ENCODE peak calls at places on chromosomes 7 and 10, in four cellular contexts. M is Panc1, K is A549, H is brain microvascular endothelial cell. Z is an unnamed sample.

GRCh38 chr7:22885824-22886255 is 63.2 kb upstream of the TOMM7 start:
- DNase-seq in M (no peak), H (no peak), K (no peak), Z (no peak)

GRCh38 chr10:78600740-78601139 is 468.0 kb upstream of the ZMIZ1 start:
- DNase-seq in H (no peak), M (no peak), K (no peak), Z (no peak)

GRCh38 chr7:121195859-121196588 is 132.8 kb upstream of the WNT16 start:
- DNase-seq in K (no peak), H (peak; percentile 33), M (no peak), Z (no peak)

GRCh38 chr10:36671607-36672006 is 453.8 kb upstream of the ANKRD30A start:
- DNase-seq in M (no peak), H (no peak), K (peak; percentile 44), Z (no peak)

GRCh38 chr10:103872137-103872933 is 17.0 kb upstream of the SH3PXD2A start:
- DNase-seq in H (no peak), K (peak; percentile 35), M (no peak), Z (peak; percentile 99)

GRCh38 chr7:50229964-50230363 is 74.6 kb upstream of the IKZF1 start:
- DNase-seq in K (peak; percentile 30), H (no peak), M (no peak), Z (no peak)

GRCh38 chr10:119538632-119539358 is 3.7 kb downstream of the RGS10 start:
- DNase-seq in K (no peak), M (no peak), H (no peak), Z (no peak)

GRCh38 chr7:141430426-141431142 is 120.6 kb upstream of the AGK start:
- DNase-seq in M (no peak), H (no peak), K (no peak), Z (no peak)

GRCh38 chr10:60818134-60818770 is 40.0 kb downstream of the CDK1 start:
- DNase-seq in K (no peak), H (peak; percentile 23), M (no peak), Z (no peak)

GRCh38 chr7:157577061-157577460 is 240.3 kb downstream of the DNAJB6 start:
- DNase-seq in M (no peak), H (no peak), K (no peak), Z (no peak)

GRCh38 chr7:70432567-70433001 is 699.4 kb upstream of the GALNT17 start:
- DNase-seq in H (no peak), M (no peak), K (no peak), Z (no peak)

GRCh38 chr7:91656486-91657237 is 223.8 kb downstream of the MTERF1 start:
- DNase-seq in K (no peak), H (no peak), M (no peak), Z (no peak)

GRCh38 chr10:48750019-48750418 is 65.3 kb downstream of the WDFY4 start:
- DNase-seq in K (no peak), H (no peak), M (no peak), Z (no peak)

GRCh38 chr10:69317175-69318086 is 39.1 kb downstream of the HK1 start:
- DNase-seq in M (no peak), K (no peak), H (no peak), Z (no peak)

DNA sequence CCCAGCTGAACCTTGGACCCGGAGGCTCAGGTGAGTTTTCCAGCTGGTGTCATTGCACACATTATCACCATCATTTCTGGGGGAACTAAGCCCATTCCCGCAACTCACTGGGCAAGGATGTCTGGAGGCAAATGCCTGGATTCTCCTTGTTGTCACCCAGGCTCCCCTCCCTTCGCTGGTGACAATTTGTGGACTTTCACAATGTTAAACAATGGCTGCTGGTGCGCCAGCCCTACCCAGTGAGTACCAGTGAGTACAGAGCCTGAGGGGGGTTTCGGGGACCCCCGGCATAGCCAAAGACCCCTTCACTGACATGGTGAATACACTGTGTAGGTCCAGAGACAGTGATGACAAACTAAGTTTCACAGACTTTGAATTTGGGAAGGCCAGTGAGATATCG is 189.2 kb downstream of the ADARB2 start:
- DNase-seq in M (no peak), H (no peak), K (no peak), Z (no peak)
- H3K4me3 ChIP-seq in M (no peak overlapping the region), H (no peak overlapping the region), K (no peak overlapping the region), Z (no peak overlapping the region)

DNA sequence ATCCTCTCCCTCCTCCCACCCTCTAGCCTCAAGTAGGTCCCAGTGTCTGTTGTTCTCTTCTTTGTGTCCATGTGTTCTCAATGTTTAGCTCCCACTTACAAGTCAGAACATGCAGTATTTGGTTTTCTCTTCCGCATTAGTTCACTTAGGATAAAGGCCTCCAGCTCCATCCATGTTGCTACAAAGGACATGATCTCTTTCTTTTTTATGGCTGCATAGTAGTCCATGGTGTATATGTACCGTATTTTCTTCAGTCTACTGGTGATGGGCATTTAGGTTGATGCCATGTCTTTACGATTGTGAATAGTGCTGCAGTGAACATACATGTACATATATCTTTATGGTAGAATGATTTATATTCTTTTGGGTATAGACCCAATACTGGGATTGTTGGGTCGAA is 1.6 kb upstream of the GOT1 start:
- DNase-seq in M (no peak), H (no peak), K (no peak), Z (no peak)
- H3K4me3 ChIP-seq in M (peak overlapping the region; percentile 90), H (no peak overlapping the region), K (peak overlapping the region; percentile 88), Z (peak overlapping the region; percentile 86)

DNA sequence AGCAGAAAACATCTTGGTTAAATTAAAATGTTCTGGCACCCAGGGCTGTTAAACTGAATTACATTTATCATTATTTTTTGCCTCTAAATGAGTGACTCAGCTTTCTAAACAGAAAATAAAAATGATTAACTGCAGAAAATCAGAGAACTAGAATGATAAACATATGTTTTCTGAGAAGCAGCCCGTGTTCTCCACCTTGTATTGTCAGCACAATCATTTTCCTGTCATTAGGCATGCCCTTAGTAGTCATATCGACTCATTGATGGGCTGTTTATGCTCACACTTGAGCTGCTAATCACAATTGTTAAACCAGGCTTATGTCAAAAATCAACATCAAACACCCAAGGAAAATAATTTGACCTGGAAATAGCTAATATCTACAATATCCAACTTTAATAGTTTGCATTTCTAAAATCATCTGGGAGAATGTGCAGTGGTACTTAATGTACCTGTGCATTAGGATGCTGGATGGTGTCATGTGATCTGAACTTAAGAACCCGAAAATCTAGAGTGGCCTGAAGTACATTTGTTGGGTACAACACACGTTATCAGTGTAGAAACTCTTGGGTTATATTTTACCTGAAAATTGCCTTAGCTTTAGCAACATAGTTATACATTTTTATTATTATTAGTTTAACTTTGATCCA is 2.3 kb downstream of the MDFIC start:
- DNase-seq in H (no peak), K (no peak), M (no peak), Z (no peak)
- H3K4me3 ChIP-seq in H (no peak overlapping the region), K (no peak overlapping the region), M (no peak overlapping the region), Z (peak overlapping the region; percentile 70)

DNA sequence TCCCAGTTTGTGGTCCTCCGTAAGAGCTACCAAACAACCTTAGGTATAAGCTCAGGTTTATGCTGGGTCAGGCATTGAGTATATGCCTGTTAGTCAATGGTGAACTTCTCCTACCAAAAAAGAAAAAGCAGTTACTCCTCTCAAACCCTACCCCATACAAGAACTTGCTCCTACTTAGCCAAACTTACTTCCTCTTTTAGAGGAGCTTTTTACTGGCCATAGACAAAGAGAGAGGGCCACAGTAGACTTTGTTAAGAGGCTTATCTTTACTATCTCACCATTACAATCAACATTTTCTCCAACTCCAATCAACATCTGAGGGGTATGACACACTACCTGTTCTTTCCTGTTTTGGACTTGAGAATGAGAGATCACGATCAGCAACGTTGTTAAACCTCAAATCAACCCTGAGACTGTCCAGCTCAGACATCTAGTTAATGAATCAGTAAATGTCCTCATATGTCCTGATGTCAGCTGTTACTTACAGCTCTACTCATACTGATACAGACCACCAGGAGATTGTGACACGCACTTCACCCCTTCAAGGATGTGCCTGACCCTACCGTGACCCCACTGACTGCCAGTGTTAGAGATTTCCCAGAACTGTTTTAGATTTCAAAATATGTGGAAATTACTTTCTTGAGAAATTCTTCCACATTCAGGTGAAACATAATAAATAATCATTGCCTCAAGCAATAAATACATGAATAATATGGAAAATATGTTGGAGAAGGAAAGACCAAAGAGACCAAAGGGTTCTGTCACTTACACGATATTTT is 18.4 kb upstream of the CCDC71L start:
- DNase-seq in K (peak; percentile 53), M (no peak), H (peak; percentile 77), Z (peak; percentile 57)
- H3K4me3 ChIP-seq in K (no peak overlapping the region), M (no peak overlapping the region), H (no peak overlapping the region), Z (no peak overlapping the region)

GRCh38 chr10:122181901-122182799 is 88.9 kb upstream of the BTBD16 start:
- DNase-seq in H (no peak), K (no peak), M (no peak), Z (no peak)
- H3K4me3 ChIP-seq in H (no peak overlapping the region), K (no peak overlapping the region), M (no peak overlapping the region), Z (no peak overlapping the region)

GRCh38 chr10:77165445-77166316 is 471.9 kb downstream of the KCNMA1 start:
- DNase-seq in H (peak; percentile 74), K (peak; percentile 68), M (peak; percentile 88), Z (no peak)
- H3K4me3 ChIP-seq in H (no peak overlapping the region), K (no peak overlapping the region), M (no peak overlapping the region), Z (no peak overlapping the region)

GRCh38 chr10:28679941-28680752 is 2.8 kb downstream of the BAMBI start:
- DNase-seq in H (no peak), M (no peak), K (peak; percentile 42), Z (no peak)

GRCh38 chr10:28684157-28684985 is 7.0 kb downstream of the BAMBI start:
- DNase-seq in K (no peak), M (no peak), H (no peak), Z (no peak)

GRCh38 chr10:28678687-28679457 is 1.6 kb downstream of the BAMBI start:
- DNase-seq in M (no peak), K (no peak), H (no peak), Z (no peak)

GRCh38 chr10:28681928-28682750 is 4.8 kb downstream of the BAMBI start:
- DNase-seq in M (no peak), K (no peak), H (no peak), Z (no peak)

GRCh38 chr10:28681345-28681763 is 4.0 kb downstream of the BAMBI start:
- DNase-seq in M (no peak), K (no peak), H (no peak), Z (no peak)
- H3K4me3 ChIP-seq in M (no peak overlapping the region), K (no peak overlapping the region), H (no peak overlapping the region), Z (no peak overlapping the region)

DNA sequence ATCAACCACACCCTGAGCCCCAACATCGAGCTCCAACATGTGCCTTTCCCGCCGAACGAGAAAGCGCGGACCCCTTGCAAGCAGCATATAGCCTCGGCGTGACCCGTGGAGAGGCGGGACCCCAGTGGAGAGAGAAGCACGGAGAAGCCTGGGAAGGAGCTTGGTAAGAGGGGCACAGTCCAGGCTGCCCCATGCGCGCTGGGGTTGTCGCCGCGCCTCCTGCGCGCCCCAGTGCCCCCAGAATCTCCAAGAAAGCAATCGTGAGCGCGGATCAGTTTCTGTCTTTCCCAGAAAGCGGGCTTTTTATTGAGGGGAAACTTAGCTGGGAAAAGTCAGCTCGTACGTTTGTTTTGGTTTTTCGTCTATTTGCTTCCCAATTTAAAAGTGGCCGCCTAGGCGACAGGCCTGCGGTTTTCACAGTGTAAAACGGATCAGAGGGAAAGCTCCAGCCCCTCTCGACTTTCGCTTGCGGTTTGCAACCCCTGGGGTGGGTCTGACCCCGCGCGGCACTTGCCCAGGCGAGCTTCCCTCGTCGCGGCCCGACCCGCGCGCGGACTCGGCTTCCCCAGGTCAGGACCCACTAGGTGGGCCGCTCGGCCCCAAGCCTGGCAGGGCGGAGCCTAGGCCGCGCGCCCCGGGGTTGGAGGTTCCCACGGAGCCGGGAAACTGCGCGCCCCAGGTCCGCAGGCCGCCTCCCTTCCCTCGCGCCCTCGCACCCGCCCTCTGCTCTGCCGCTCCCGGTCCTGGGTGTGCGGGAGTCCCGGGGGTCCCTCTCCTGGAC is 31.1 kb downstream of the SKIDA1 start:
- DNase-seq in M (no peak), K (peak; percentile 66), H (no peak), Z (no peak)
- H3K4me3 ChIP-seq in M (peak overlapping the region; percentile 73), K (peak overlapping the region; percentile 77), H (peak overlapping the region; percentile 76), Z (peak overlapping the region; percentile 59)

Z was measured in RWPE2.